ENCODE peak calls at places on chromosomes 16 and 17, in nine cellular contexts. J, M, H, E, Y, F, G, D and U are unnamed samples.

GRCh38 chr16:85126731-85127662 is 14.7 kb upstream of the CIBAR2 start:
- DNase-seq in E (no peak), H (peak), Y (peak), D (no peak), M (no peak), F (no peak), G (peak), J (no peak), U (peak)

GRCh38 chr17:67121317-67121887 is 77.0 kb downstream of the CACNG1 start:
- DNase-seq in Y (no peak), H (no peak), D (peak), F (no peak), J (no peak), G (no peak), E (no peak), M (no peak), U (no peak)

GRCh38 chr17:75684249-75684648 is 17.1 kb downstream of the SAP30BP start:
- DNase-seq in Y (peak), M (no peak), F (no peak), H (no peak), D (no peak), E (no peak), G (no peak), J (no peak), U (no peak)

GRCh38 chr17:21394265-21394664 is 18.1 kb downstream of the KCNJ12 start:
- DNase-seq in E (no peak), F (no peak), J (no peak), M (no peak), Y (peak), H (no peak), D (no peak), G (no peak), U (no peak)

GRCh38 chr16:11372073-11372923 is 27.0 kb downstream of the RMI2 start:
- DNase-seq in E (no peak), G (no peak), J (no peak), F (no peak), M (no peak), Y (no peak), D (no peak), H (no peak), U (no peak)

GRCh38 chr16:85441189-85441889 is 171.8 kb upstream of the GSE1 start:
- DNase-seq in J (no peak), M (no peak), D (no peak), Y (no peak), H (no peak), E (no peak), F (peak), G (no peak), U (no peak)

GRCh38 chr16:11071829-11072228 is 127.5 kb downstream of the CLEC16A start:
- DNase-seq in F (no peak), G (no peak), D (no peak), J (no peak), Y (no peak), M (no peak), H (no peak), E (no peak), U (no peak)

GRCh38 chr16:80016689-80017088 is 416.2 kb upstream of the MAF start:
- DNase-seq in D (no peak), G (no peak), Y (no peak), F (no peak), H (no peak), J (no peak), M (no peak), E (no peak), U (no peak)

GRCh38 chr17:66698270-66698669 is 136.6 kb upstream of the CACNG5 start:
- DNase-seq in F (no peak), G (no peak), Y (no peak), H (no peak), M (no peak), D (no peak), J (no peak), E (no peak), U (no peak)

GRCh38 chr16:87161822-87162676 is 155.1 kb downstream of the C16orf95 start:
- DNase-seq in M (no peak), D (no peak), E (no peak), H (no peak), J (no peak), F (no peak), Y (no peak), G (no peak), U (no peak)

GRCh38 chr16:4472880-4473279 is 1.5 kb downstream of the NMRAL1 start:
- DNase-seq in G (no peak), E (no peak), H (no peak), F (no peak), Y (no peak), M (no peak), D (no peak), J (no peak), U (no peak)

GRCh38 chr16:68233085-68233834 is 2.7 kb downstream of the ESRP2 start:
- DNase-seq in D (no peak), F (no peak), H (no peak), E (no peak), G (no peak), Y (no peak), J (no peak), M (no peak), U (no peak)

GRCh38 chr16:4936991-4937781 is at the start of gene PPL:
- DNase-seq in M (no peak), G (no peak), H (no peak), E (peak), J (peak), Y (no peak), D (peak), F (peak), U (no peak)

GRCh38 chr17:36529121-36529520 is 5.5 kb downstream of the MYO19 start:
- DNase-seq in F (no peak), G (no peak), Y (peak), E (no peak), H (no peak), M (no peak), D (no peak), J (no peak), U (no peak)

GRCh38 chr17:79519601-79520000 is 91.2 kb downstream of the RBFOX3 start:
- DNase-seq in F (no peak), H (no peak), E (no peak), D (no peak), J (no peak), M (no peak), Y (no peak), G (no peak), U (no peak)

GRCh38 chr17:63716426-63716825 is 16.5 kb upstream of the LIMD2 start:
- DNase-seq in F (no peak), M (no peak), G (no peak), E (no peak), Y (no peak), H (no peak), D (no peak), J (no peak), U (no peak)

GRCh38 chr17:1078831-1079561 is 82.1 kb downstream of the TIMM22 start:
- DNase-seq in D (peak), Y (no peak), H (no peak), G (no peak), M (no peak), E (no peak), J (no peak), F (no peak), U (no peak)

GRCh38 chr17:81294512-81295030 is 536 bp downstream of the SLC38A10 start:
- DNase-seq in E (no peak), D (peak), G (no peak), Y (peak), H (no peak), F (no peak), M (no peak), J (peak), U (no peak)

GRCh38 chr17:42111901-42112551 is 488 bp downstream of the DHX58 start:
- DNase-seq in H (no peak), G (no peak), Y (peak), J (peak), E (no peak), F (no peak), M (no peak), D (peak), U (no peak)

GRCh38 chr17:47257651-47258339 is 4.2 kb downstream of the ITGB3 start:
- DNase-seq in G (no peak), H (peak), D (no peak), M (no peak), F (no peak), Y (peak), E (no peak), J (no peak), U (no peak)

GRCh38 chr16:57530104-57530522 is 6.3 kb downstream of the CCDC102A start:
- DNase-seq in M (no peak), E (no peak), J (no peak), Y (peak), H (no peak), F (no peak), G (peak), D (no peak), U (no peak)

GRCh38 chr17:38509008-38509771 is 80.9 kb downstream of the ARHGAP23 start:
- DNase-seq in M (no peak), F (peak), E (peak), J (peak), G (peak), D (peak), H (peak), Y (peak), U (peak)

GRCh38 chr17:83031321-83031945 is 48.0 kb upstream of the METRNL start:
- DNase-seq in H (no peak), J (no peak), F (no peak), M (no peak), G (no peak), E (no peak), Y (no peak), D (no peak), U (no peak)

GRCh38 chr17:48456584-48456983 is 26.6 kb upstream of the SKAP1 start:
- DNase-seq in G (no peak), M (no peak), Y (no peak), J (no peak), D (no peak), F (peak), H (no peak), E (no peak), U (no peak)

GRCh38 chr16:2724816-2725348 is 4.9 kb upstream of the PRSS27 start:
- DNase-seq in E (no peak), Y (no peak), M (no peak), F (no peak), J (no peak), G (no peak), D (no peak), H (no peak), U (no peak)

GRCh38 chr17:62681061-62681938 is 53.8 kb downstream of the MRC2 start:
- DNase-seq in J (no peak), F (no peak), Y (no peak), G (no peak), D (no peak), H (no peak), E (no peak), M (no peak), U (no peak)

GRCh38 chr16:82175627-82176026 is 5.6 kb upstream of the MPHOSPH6 start:
- DNase-seq in M (no peak), D (no peak), H (no peak), E (no peak), F (no peak), J (no peak), Y (no peak), G (no peak), U (no peak)

GRCh38 chr16:89446136-89446974 is 44.0 kb downstream of the ANKRD11 start:
- DNase-seq in G (no peak), Y (no peak), D (no peak), J (no peak), F (no peak), H (no peak), E (no peak), M (no peak), U (no peak)

GRCh38 chr17:29390856-29391631 is 881 bp downstream of the TAOK1 start:
- DNase-seq in E (peak), G (no peak), D (peak), M (no peak), J (peak), F (no peak), H (no peak), Y (peak), U (no peak)

GRCh38 chr17:8072727-8073461 is 14.6 kb downstream of the ALOX12B start:
- DNase-seq in F (no peak), J (no peak), E (no peak), H (no peak), G (no peak), M (no peak), D (no peak), Y (no peak), U (no peak)

GRCh38 chr17:48239603-48239995 is 132.0 kb downstream of the SNX11 start:
- DNase-seq in J (no peak), G (no peak), Y (no peak), F (no peak), H (no peak), D (no peak), E (no peak), M (no peak), U (no peak)

GRCh38 chr16:30953111-30953510 is 4.2 kb downstream of the ORAI3 start:
- DNase-seq in H (no peak), G (no peak), E (no peak), M (no peak), J (no peak), F (no peak), Y (no peak), D (no peak), U (no peak)

GRCh38 chr17:61465550-61466237 is 13.5 kb downstream of the TBX4 start:
- DNase-seq in J (peak), Y (no peak), H (no peak), M (no peak), G (no peak), D (no peak), E (no peak), F (no peak), U (no peak)

GRCh38 chr17:17819561-17819995 is 17.2 kb downstream of the SREBF1 start:
- DNase-seq in Y (peak), D (no peak), J (peak), F (no peak), E (no peak), H (peak), G (peak), M (peak), U (peak)

GRCh38 chr17:56630202-56630601 is 36.7 kb downstream of the NOG start:
- DNase-seq in G (no peak), J (no peak), E (no peak), Y (no peak), H (no peak), F (no peak), M (no peak), D (no peak), U (no peak)
- TF ChIP-seq CTCF in G (no peak), J (no peak), E (no peak), Y (no peak), H (no peak), F (no peak), M (no peak), D (no peak), U (no peak)

DNA sequence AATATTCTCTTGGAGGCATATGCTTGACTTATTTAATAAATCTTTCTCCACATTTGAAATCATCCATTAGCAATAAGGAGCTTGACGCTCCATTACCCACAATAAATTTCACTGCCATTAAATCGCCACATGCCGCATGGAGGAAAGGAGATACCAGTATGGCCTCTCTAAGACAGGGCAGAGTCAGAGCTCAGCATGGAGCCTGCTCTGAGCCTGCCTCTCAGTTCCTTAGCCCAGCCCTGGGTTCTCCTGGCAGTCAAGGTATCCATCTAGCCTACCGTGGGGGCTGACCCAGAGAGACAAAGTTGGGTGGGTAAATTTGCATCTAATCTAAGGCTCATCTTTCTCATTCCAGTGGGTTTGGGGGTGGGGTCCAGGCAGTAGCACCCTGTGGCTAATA is 80.3 kb upstream of the CES5A start:
- DNase-seq in F (no peak), Y (no peak), M (no peak), H (no peak), J (no peak), G (no peak), D (no peak), E (no peak), U (no peak)
- TF ChIP-seq CTCF in F (no peak), Y (no peak), M (no peak), H (no peak), J (no peak), G (no peak), D (no peak), E (no peak), U (no peak)

GRCh38 chr17:13140750-13141149 is 122.9 kb upstream of the ELAC2 start:
- DNase-seq in Y (peak), H (no peak), M (no peak), D (no peak), G (no peak), E (no peak), J (no peak), F (no peak), U (no peak)
- TF ChIP-seq CTCF in Y (peak), H (no peak), M (no peak), D (no peak), G (peak), E (no peak), J (no peak), F (no peak), U (peak)

GRCh38 chr16:51755039-51755501 is 604.0 kb upstream of the SALL1 start:
- DNase-seq in H (no peak), F (no peak), D (no peak), M (no peak), E (no peak), Y (no peak), J (no peak), G (no peak), U (no peak)
- TF ChIP-seq CTCF in H (no peak), F (no peak), D (no peak), M (no peak), E (no peak), Y (no peak), J (no peak), G (no peak), U (no peak)